ENCODE peak calls at places on chromosomes 11 and 22, in eight cellular contexts. U is NCI-H1417; Y is stimulated activated naive CD8-positive, alpha-beta T cell treated with anti-CD3 and anti-CD28 coated beads, Interleukin-15, amount 100 ng/mL, for 72 hours; C is anterior cingulate cortex; Z is immature natural killer cell; H is MV-4-11; D is RWPE1; T is HL-60. N is an unnamed sample.

GRCh38 chr22:50056214-50056972 is 1.7 kb downstream of the TTLL8 start:
- DNase-seq in C (no peak), Z (no peak), D (no peak), Y (no peak), T (no peak), H (no peak), U (no peak), N (no peak)

GRCh38 chr11:112785104-112785503 is 176.1 kb upstream of the NCAM1 start:
- DNase-seq in T (no peak), Y (no peak), Z (no peak), H (no peak), C (no peak), U (no peak), D (peak), N (peak)

GRCh38 chr11:118618991-118619375 is 11.6 kb downstream of the PHLDB1 start:
- DNase-seq in U (no peak), Y (no peak), D (no peak), C (no peak), T (no peak), Z (no peak), H (no peak), N (peak)

GRCh38 chr11:77502501-77502900 is 28.6 kb upstream of the PAK1 start:
- DNase-seq in H (no peak), C (no peak), Z (no peak), T (peak), U (no peak), Y (no peak), D (no peak), N (no peak)

GRCh38 chr11:74417379-74417804 is 19.2 kb upstream of the PGM2L1 start:
- DNase-seq in Y (no peak), C (no peak), U (no peak), D (peak), T (no peak), Z (no peak), H (no peak), N (peak)

GRCh38 chr11:123536690-123537437 is 106.8 kb downstream of the GRAMD1B start:
- DNase-seq in U (no peak), C (no peak), D (no peak), T (no peak), Y (no peak), Z (no peak), H (no peak), N (peak)

GRCh38 chr11:73186294-73186850 is 31.7 kb upstream of the P2RY2 start:
- DNase-seq in Y (no peak), D (peak), C (no peak), T (peak), Z (no peak), U (no peak), H (peak), N (no peak)

GRCh38 chr22:46986788-46987187 is 224.3 kb downstream of the TBC1D22A start:
- DNase-seq in T (no peak), D (no peak), Z (no peak), H (no peak), U (no peak), C (no peak), Y (no peak), N (no peak)

GRCh38 chr11:7281083-7281482 is 29.4 kb downstream of the SYT9 start:
- DNase-seq in T (no peak), C (no peak), Z (no peak), H (no peak), Y (no peak), D (peak), U (no peak), N (peak)

GRCh38 chr22:33204408-33204807 is 146.2 kb upstream of the SYN3 start:
- DNase-seq in Z (no peak), Y (no peak), T (no peak), D (no peak), H (no peak), C (no peak), U (no peak), N (no peak)

GRCh38 chr11:26522912-26523610 is 49.0 kb downstream of the MUC15 start:
- DNase-seq in D (no peak), H (peak), T (peak), C (no peak), U (peak), Y (no peak), Z (no peak), N (peak)

GRCh38 chr11:106950067-106950491 is 68.2 kb downstream of the GUCY1A2 start:
- DNase-seq in D (peak), U (peak), Y (no peak), H (no peak), T (no peak), Z (no peak), C (no peak), N (peak)

GRCh38 chr11:85826096-85826855 is 15.3 kb upstream of the SYTL2 start:
- DNase-seq in H (no peak), Y (no peak), D (peak), Z (peak), U (no peak), C (no peak), T (peak), N (peak)